ENCODE peak calls at places on chromosomes 4 and X, in five cellular contexts. V is stimulated activated CD8-positive, alpha-beta memory T cell treated with anti-CD3 and anti-CD28 coated beads, Interleukin-4, amount 100 ng/mL, for 24 hours; S is tibial artery; U is activated naive CD4-positive, alpha-beta T cell treated with Interleukin-2 at 50 U/mL for 16 hours; J is iPS DF 6.9. A is an unnamed sample.
A peak's percentile ranks its signal among the peaks of the same experiment; 100 is the strongest.

GRCh38 chrX:108439961-108440696 is 491 bp downstream of the COL4A5 start:
- DNase-seq in V (no peak), S (no peak), U (no peak), J (no peak), A (no peak)

GRCh38 chrX:107483976-107484726 is 34.7 kb downstream of the FRMPD3 start:
- DNase-seq in V (no peak), S (peak; percentile 19), U (no peak), J (no peak), A (no peak)

GRCh38 chrX:72539822-72540221 is 32.8 kb downstream of the HDAC8 start:
- DNase-seq in V (no peak), S (no peak), U (no peak), J (no peak), A (no peak)

GRCh38 chrX:154902408-154902807 is 16.3 kb downstream of the F8A1 start:
- DNase-seq in V (no peak), S (no peak), U (no peak), J (no peak), A (no peak)

GRCh38 chrX:137430301-137430700 is 135.6 kb upstream of the ZIC3 start:
- DNase-seq in V (no peak), S (no peak), U (no peak), J (no peak), A (no peak)

GRCh38 chr4:166140951-166141350 is 267.9 kb downstream of the TLL1 start:
- DNase-seq in V (no peak), S (no peak), U (no peak), J (no peak), A (no peak)

GRCh38 chr4:135192746-135193535 is 991.4 kb upstream of the PABPC4L start:
- DNase-seq in V (no peak), S (no peak), U (no peak), J (no peak), A (no peak)

GRCh38 chr4:112817933-112818921 is 181.3 kb downstream of the LARP7 start:
- DNase-seq in V (peak; percentile 14), S (peak; percentile 84), U (peak; percentile 17), J (peak; percentile 25), A (peak; percentile 75)

GRCh38 chr4:25694466-25694865 is 38.8 kb downstream of the SLC34A2 start:
- DNase-seq in V (no peak), S (no peak), U (no peak), J (no peak), A (no peak)

GRCh38 chr4:187218705-187219245 is 495.1 kb upstream of the FAT1 start:
- DNase-seq in V (no peak), S (no peak), U (no peak), J (no peak), A (no peak)

GRCh38 chrX:15675490-15675921 is 10.9 kb upstream of the CLTRN start:
- DNase-seq in V (peak; percentile 85), S (peak; percentile 71), U (peak; percentile 85), J (peak; percentile 20), A (peak; percentile 43)

GRCh38 chrX:77426811-77427210 is 20.4 kb upstream of the FGF16 start:
- DNase-seq in V (no peak), S (no peak), U (no peak), J (no peak), A (no peak)

GRCh38 chr4:8737601-8738279 is 133.9 kb downstream of the HMX1 start:
- DNase-seq in V (no peak), S (no peak), U (no peak), J (no peak), A (no peak)

GRCh38 chrX:18890724-18891560 is 93.0 kb downstream of the PHKA2 start:
- DNase-seq in V (no peak), S (no peak), U (no peak), J (no peak), A (no peak)

GRCh38 chr4:38600575-38600974 is 63.4 kb upstream of the KLF3 start:
- DNase-seq in V (no peak), S (no peak), U (no peak), J (no peak), A (no peak)

GRCh38 chr4:111689731-111690130 is 455.5 kb upstream of the FAM241A start:
- DNase-seq in V (no peak), S (no peak), U (no peak), J (no peak), A (no peak)

A was measured in AG09309.